ENCODE peak calls at places on chromosomes 2 and 18, in four cellular contexts. One of them, this sample, is unnamed.

GRCh38 chr2:120969613-120970355 is 234.1 kb downstream of the GLI2 start:
- DNase-seq in K562: no peak
- DNase-seq in endothelial cell of umbilical vein: no peak
- DNase-seq in keratinocyte: no peak
- DNase-seq in this sample: no peak

GRCh38 chr2:96413067-96413722 is 77.6 kb downstream of the NCAPH start:
- DNase-seq in K562: no peak
- DNase-seq in endothelial cell of umbilical vein: no peak
- DNase-seq in keratinocyte: no peak
- DNase-seq in this sample: no peak

GRCh38 chr18:62347091-62347506 is 22.0 kb downstream of the TNFRSF11A start:
- DNase-seq in K562: no peak
- DNase-seq in endothelial cell of umbilical vein: peak; percentile 74
- DNase-seq in keratinocyte: no peak
- DNase-seq in this sample: no peak

GRCh38 chr2:69683170-69683971 is 39.8 kb upstream of the AAK1 start:
- DNase-seq in K562: peak; percentile 66
- DNase-seq in endothelial cell of umbilical vein: peak; percentile 98
- DNase-seq in keratinocyte: no peak
- DNase-seq in this sample: peak; percentile 85

GRCh38 chr18:79208882-79209281 is 139.7 kb downstream of the ATP9B start:
- DNase-seq in K562: no peak
- DNase-seq in endothelial cell of umbilical vein: no peak
- DNase-seq in keratinocyte: no peak
- DNase-seq in this sample: no peak

GRCh38 chr2:112166801-112167499 is 28.8 kb downstream of the FBLN7 start:
- DNase-seq in K562: peak; percentile 40
- DNase-seq in endothelial cell of umbilical vein: no peak
- DNase-seq in keratinocyte: no peak
- DNase-seq in this sample: no peak

GRCh38 chr18:13583567-13584245 is 142.7 kb downstream of the FAM210A start:
- DNase-seq in K562: no peak
- DNase-seq in endothelial cell of umbilical vein: no peak
- DNase-seq in keratinocyte: no peak
- DNase-seq in this sample: no peak

GRCh38 chr2:17765423-17765822 is 11.5 kb downstream of the GEN1 start:
- DNase-seq in K562: no peak
- DNase-seq in endothelial cell of umbilical vein: no peak
- DNase-seq in keratinocyte: no peak
- DNase-seq in this sample: no peak

GRCh38 chr2:129253461-129253812 is 726.0 kb upstream of the RAB6C start:
- DNase-seq in K562: peak; percentile 8
- DNase-seq in endothelial cell of umbilical vein: no peak
- DNase-seq in keratinocyte: no peak
- DNase-seq in this sample: no peak

GRCh38 chr2:198545411-198545810 is 741.0 kb downstream of the PLCL1 start:
- DNase-seq in K562: no peak
- DNase-seq in endothelial cell of umbilical vein: no peak
- DNase-seq in keratinocyte: peak; percentile 21
- DNase-seq in this sample: peak; percentile 1

GRCh38 chr2:219124379-219125110 is 36.1 kb downstream of the NHEJ1 start:
- DNase-seq in K562: peak; percentile 74
- DNase-seq in endothelial cell of umbilical vein: no peak
- DNase-seq in keratinocyte: no peak
- DNase-seq in this sample: peak; percentile 64

GRCh38 chr2:15692551-15693377 is 101.1 kb downstream of the DDX1 start:
- DNase-seq in K562: no peak
- DNase-seq in endothelial cell of umbilical vein: no peak
- DNase-seq in keratinocyte: no peak
- DNase-seq in this sample: no peak

GRCh38 chr2:191573216-191573615 is 104.7 kb upstream of the NABP1 start:
- DNase-seq in K562: no peak
- DNase-seq in endothelial cell of umbilical vein: no peak
- DNase-seq in keratinocyte: no peak
- DNase-seq in this sample: no peak

GRCh38 chr18:12750076-12750707 is 47.4 kb downstream of the PSMG2 start:
- DNase-seq in K562: no peak
- DNase-seq in endothelial cell of umbilical vein: no peak
- DNase-seq in keratinocyte: no peak
- DNase-seq in this sample: no peak

GRCh38 chr2:186718895-186719294 is 25.0 kb downstream of the FAM171B start:
- DNase-seq in K562: no peak
- DNase-seq in endothelial cell of umbilical vein: no peak
- DNase-seq in keratinocyte: no peak
- DNase-seq in this sample: no peak

GRCh38 chr18:52395146-52395852 is 55.3 kb downstream of the DCC start:
- DNase-seq in K562: no peak
- DNase-seq in endothelial cell of umbilical vein: no peak
- DNase-seq in keratinocyte: no peak
- DNase-seq in this sample: no peak
- H3K9me1 ChIP-seq in K562: no peaks in the 10 kb centered on the region
- H3K9me1 ChIP-seq in endothelial cell of umbilical vein: no peaks in the 10 kb centered on the region
- H3K9me1 ChIP-seq in keratinocyte: no peaks in the 10 kb centered on the region
- H3K9me1 ChIP-seq in this sample: no peaks in the 10 kb centered on the region

GRCh38 chr2:213036836-213037235 is 114.6 kb downstream of the IKZF2 start:
- DNase-seq in K562: no peak
- DNase-seq in endothelial cell of umbilical vein: no peak
- DNase-seq in keratinocyte: no peak
- DNase-seq in this sample: peak; percentile 85
- H3K9me1 ChIP-seq in K562: no peaks in the 10 kb centered on the region
- H3K9me1 ChIP-seq in endothelial cell of umbilical vein: no peaks in the 10 kb centered on the region
- H3K9me1 ChIP-seq in keratinocyte: no peaks in the 10 kb centered on the region
- H3K9me1 ChIP-seq in this sample: peaks cover 3% of the 10 kb centered on the region

GRCh38 chr18:76460482-76460881 is 34.6 kb downstream of the ZNF516 start:
- DNase-seq in K562: no peak
- DNase-seq in endothelial cell of umbilical vein: no peak
- DNase-seq in keratinocyte: no peak
- DNase-seq in this sample: peak; percentile 34
- H3K9me1 ChIP-seq in K562: no peaks in the 10 kb centered on the region
- H3K9me1 ChIP-seq in endothelial cell of umbilical vein: no peaks in the 10 kb centered on the region
- H3K9me1 ChIP-seq in keratinocyte: no peaks in the 10 kb centered on the region
- H3K9me1 ChIP-seq in this sample: peaks cover 31% of the 10 kb centered on the region

GRCh38 chr2:239195992-239196391 is 204.8 kb downstream of the HDAC4 start:
- DNase-seq in K562: no peak
- DNase-seq in endothelial cell of umbilical vein: no peak
- DNase-seq in keratinocyte: no peak
- DNase-seq in this sample: no peak
- H3K9me1 ChIP-seq in K562: no peaks in the 10 kb centered on the region
- H3K9me1 ChIP-seq in endothelial cell of umbilical vein: no peaks in the 10 kb centered on the region
- H3K9me1 ChIP-seq in keratinocyte: no peaks in the 10 kb centered on the region
- H3K9me1 ChIP-seq in this sample: peaks cover 8% of the 10 kb centered on the region

GRCh38 chr2:223641062-223641461 is 38.9 kb upstream of the SCG2 start:
- DNase-seq in K562: peak; percentile 57
- DNase-seq in endothelial cell of umbilical vein: no peak
- DNase-seq in keratinocyte: no peak
- DNase-seq in this sample: peak; percentile 18
- H3K9me1 ChIP-seq in K562: no peaks in the 10 kb centered on the region
- H3K9me1 ChIP-seq in endothelial cell of umbilical vein: no peaks in the 10 kb centered on the region
- H3K9me1 ChIP-seq in keratinocyte: no peaks in the 10 kb centered on the region
- H3K9me1 ChIP-seq in this sample: peaks cover 3% of the 10 kb centered on the region